ENCODE peak calls at places on chromosomes 5 and 9, in seven cellular contexts. J, I, W, C, X, L and K are unnamed samples.

GRCh38 chr5:67361932-67362729 is 165.5 kb upstream of the CD180 start:
- DNase-seq in I (no peak), L (no peak), W (no peak), X (no peak), J (no peak), C (no peak), K (no peak)

GRCh38 chr5:141031006-141031405 is 20.2 kb upstream of the PCDHB1 start:
- DNase-seq in C (no peak), I (no peak), X (no peak), W (no peak), L (no peak), J (no peak), K (no peak)

GRCh38 chr5:145975361-145976066 is 39.1 kb downstream of the SH3RF2 start:
- DNase-seq in I (peak; percentile 20), W (no peak), J (peak; percentile 37), X (peak; percentile 13), L (no peak), C (no peak), K (no peak)

GRCh38 chr9:91886433-91887031 is 63.5 kb downstream of the ROR2 start:
- DNase-seq in W (no peak), J (no peak), I (no peak), L (no peak), X (no peak), C (no peak), K (no peak)

GRCh38 chr9:106675780-106676179 is 187.2 kb upstream of the ZNF462 start:
- DNase-seq in L (no peak), W (no peak), J (no peak), C (no peak), I (no peak), X (no peak), K (no peak)

GRCh38 chr5:166111021-166111420 is 2180.4 kb upstream of the WWC1 start:
- DNase-seq in W (no peak), X (no peak), L (no peak), J (no peak), I (no peak), C (no peak), K (no peak)

GRCh38 chr5:32116574-32117313 is 57.4 kb downstream of the GOLPH3 start:
- DNase-seq in J (no peak), C (no peak), L (no peak), X (no peak), I (no peak), W (no peak), K (no peak)

GRCh38 chr5:3155717-3156116 is 404.2 kb upstream of the IRX2 start:
- DNase-seq in C (no peak), J (no peak), W (no peak), L (no peak), X (no peak), I (no peak), K (no peak)

GRCh38 chr5:38446029-38446522 is 110.4 kb downstream of the LIFR start:
- DNase-seq in J (no peak), W (no peak), C (no peak), L (no peak), I (no peak), X (no peak), K (no peak)

GRCh38 chr5:34897646-34898045 is 17.7 kb downstream of the RAD1 start:
- DNase-seq in I (no peak), L (no peak), W (no peak), J (no peak), C (no peak), X (no peak), K (no peak)

GRCh38 chr9:127660886-127661285 is 45.9 kb upstream of the CFAP157 start:
- DNase-seq in W (no peak), I (no peak), J (no peak), L (no peak), X (no peak), C (no peak), K (no peak)

GRCh38 chr5:164741376-164741775 is 1236.0 kb downstream of the MAT2B start:
- DNase-seq in L (no peak), X (no peak), W (no peak), C (no peak), J (no peak), I (no peak), K (no peak)

GRCh38 chr5:39203951-39204350 is 15.4 kb downstream of the FYB1 start:
- DNase-seq in C (no peak), X (no peak), J (no peak), L (no peak), I (no peak), W (no peak), K (no peak)

GRCh38 chr5:169367861-169368260 is 66.9 kb upstream of the SLIT3 start:
- DNase-seq in I (no peak), X (no peak), W (no peak), C (no peak), L (no peak), J (no peak), K (no peak)

GRCh38 chr5:126521130-126521529 is 73.9 kb downstream of the ALDH7A1 start:
- DNase-seq in J (no peak), L (no peak), X (no peak), W (no peak), C (no peak), I (no peak), K (no peak)

GRCh38 chr9:125145425-125145824 is 2.1 kb upstream of the SCAI start:
- DNase-seq in L (no peak), C (no peak), J (no peak), I (no peak), X (no peak), W (no peak), K (no peak)

GRCh38 chr5:37619353-37619752 is 220.5 kb downstream of the GDNF start:
- DNase-seq in W (no peak), I (no peak), L (no peak), C (no peak), X (no peak), J (no peak), K (no peak)

GRCh38 chr5:76500633-76501393 is 97.7 kb downstream of the IQGAP2 start:
- DNase-seq in J (no peak), C (no peak), X (no peak), W (no peak), I (no peak), L (no peak), K (no peak)

GRCh38 chr9:16675131-16675530 is 195.3 kb downstream of the BNC2 start:
- DNase-seq in I (no peak), C (no peak), X (no peak), J (no peak), W (no peak), L (no peak), K (no peak)

GRCh38 chr5:122880749-122881148 is 35.3 kb downstream of the SNX24 start:
- DNase-seq in C (no peak), I (no peak), X (no peak), W (no peak), L (peak; percentile 19), J (no peak), K (no peak)

GRCh38 chr9:91433180-91433579 is 9.5 kb upstream of the NFIL3 start:
- DNase-seq in J (no peak), I (no peak), X (no peak), W (no peak), C (no peak), L (no peak), K (no peak)

GRCh38 chr5:113347572-113347971 is 87.2 kb downstream of the TSSK1B start:
- DNase-seq in L (no peak), I (no peak), C (no peak), W (no peak), X (no peak), J (no peak), K (no peak)

GRCh38 chr5:110973510-110973909 is 98.0 kb upstream of the TSLP start:
- DNase-seq in X (no peak), I (no peak), W (no peak), L (no peak), J (no peak), C (no peak), K (no peak)

GRCh38 chr5:96283589-96283988 is 149.5 kb downstream of the PCSK1 start:
- DNase-seq in L (no peak), C (no peak), J (no peak), X (no peak), I (no peak), W (no peak), K (no peak)

GRCh38 chr5:173281910-173282309 is 46.3 kb downstream of the STC2 start:
- DNase-seq in I (no peak), J (no peak), W (peak; percentile 49), L (no peak), C (no peak), X (no peak), K (no peak)

GRCh38 chr5:32254987-32255900 is 57.5 kb downstream of the MTMR12 start:
- DNase-seq in C (no peak), L (no peak), X (no peak), I (no peak), W (peak; percentile 77), J (no peak), K (no peak)

GRCh38 chr5:145856285-145856818 is 16.5 kb downstream of the GRXCR2 start:
- DNase-seq in X (peak; percentile 54), C (peak; percentile 58), W (no peak), J (peak; percentile 30), L (no peak), I (peak; percentile 38), K (no peak)

DNA sequence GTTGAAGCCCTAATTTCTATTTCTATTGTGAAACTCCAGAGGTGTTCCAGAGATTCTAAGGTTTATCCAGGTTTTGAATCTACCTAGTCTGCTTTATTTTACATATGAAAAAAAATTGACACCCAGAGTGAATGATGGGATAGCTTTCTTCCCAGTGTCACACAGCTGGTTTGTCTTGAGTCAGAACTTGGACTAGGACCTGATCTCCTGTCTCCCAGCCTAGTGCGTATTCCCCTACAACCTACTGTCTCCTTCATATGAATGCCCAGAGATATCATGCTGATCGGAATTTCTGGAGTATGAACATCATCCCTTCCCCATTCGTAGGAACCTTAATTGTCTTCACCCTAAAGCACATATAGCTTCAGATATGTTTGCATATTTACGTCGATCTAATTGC is 524.2 kb downstream of the SPATA31D1 start:
- DNase-seq in W (no peak), I (no peak), J (no peak), C (no peak), X (no peak), L (no peak), K (no peak)
- H3K4me3 ChIP-seq in W (no peak overlapping the region), I (no peak overlapping the region), J (no peak overlapping the region), C (no peak overlapping the region), X (no peak overlapping the region), L (no peak overlapping the region), K (no peak overlapping the region)

GRCh38 chr9:31140316-31140715 is 1244.1 kb upstream of the ACO1 start:
- DNase-seq in J (no peak), L (no peak), I (no peak), W (no peak), C (no peak), X (no peak), K (no peak)
- TF ChIP-seq CTCF in J (no peak), L (peak; percentile 34), I (no peak), W (no peak), C (peak; percentile 21), X (no peak), K (peak; percentile 25)

GRCh38 chr9:124010303-124010664 is 1.3 kb upstream of the LHX2 start:
- DNase-seq in W (no peak), I (no peak), L (no peak), X (no peak), C (no peak), J (no peak), K (no peak)
- H3K4me3 ChIP-seq in W (no peak overlapping the region), I (no peak overlapping the region), L (no peak overlapping the region), X (no peak overlapping the region), C (no peak overlapping the region), J (no peak overlapping the region), K (no peak overlapping the region)

DNA sequence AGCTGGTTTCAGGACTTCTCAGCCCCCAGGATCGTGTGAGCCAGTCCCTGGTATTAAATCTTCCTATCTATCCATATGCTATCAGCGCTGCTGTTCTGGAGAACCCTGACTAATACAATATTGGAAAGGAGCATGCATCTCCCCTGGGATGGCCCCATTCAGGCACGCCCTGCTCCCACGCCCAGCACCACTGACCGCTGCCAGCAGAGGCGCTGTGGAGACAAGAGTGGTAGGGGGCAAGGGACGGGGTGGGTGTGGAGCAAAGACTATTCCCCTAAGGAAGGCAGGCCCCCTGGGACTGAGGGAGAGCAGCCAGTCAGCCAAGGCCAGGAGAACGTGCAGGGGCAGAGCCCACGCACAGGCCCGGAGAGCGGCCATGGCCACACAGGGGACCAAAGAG is 116.0 kb downstream of the VAV2 start:
- DNase-seq in W (peak; percentile 55), X (no peak), C (no peak), J (no peak), L (no peak), I (no peak), K (no peak)
- TF ChIP-seq CTCF in W (peak; percentile 54), X (no peak), C (no peak), J (no peak), L (peak; percentile 29), I (no peak), K (peak; percentile 16)